ENCODE peak calls at places on chromosomes 13 and 19, in six cellular contexts. D, G, L, Z, C and B are unnamed samples.

GRCh38 chr19:11028146-11028545 is 61.1 kb upstream of the LDLR start:
- DNase-seq in G (no peak), D (no peak), L (no peak), C (no peak), Z (no peak), B (no peak)

GRCh38 chr13:31477961-31478360 is 261.4 kb upstream of the RXFP2 start:
- DNase-seq in D (no peak), C (no peak), Z (no peak), L (no peak), G (no peak), B (no peak)

GRCh38 chr19:34432797-34433196 is 4.6 kb downstream of the UBA2 start:
- DNase-seq in D (no peak), C (no peak), Z (peak), L (no peak), G (no peak), B (no peak)

GRCh38 chr13:30978981-30979956 is 46.8 kb downstream of the TEX26 start:
- DNase-seq in G (peak), Z (peak), L (peak), D (peak), C (peak), B (no peak)

GRCh38 chr13:113963376-113963775 is 10.5 kb downstream of the C13orf46 start:
- DNase-seq in L (no peak), G (no peak), D (no peak), C (no peak), Z (no peak), B (no peak)

GRCh38 chr19:44848036-44848804 is 2.1 kb downstream of the NECTIN2 start:
- DNase-seq in D (no peak), Z (peak), C (no peak), L (no peak), G (no peak), B (no peak)

GRCh38 chr13:43261018-43261417 is 237.6 kb downstream of the DNAJC15 start:
- DNase-seq in C (no peak), G (no peak), Z (no peak), L (no peak), D (no peak), B (no peak)

GRCh38 chr19:41695745-41696144 is 7.7 kb upstream of the CEACAM7 start:
- DNase-seq in Z (no peak), L (no peak), D (no peak), G (no peak), C (no peak), B (no peak)

GRCh38 chr19:35641515-35642151 is at the start of gene ETV2:
- DNase-seq in D (no peak), C (no peak), G (peak), Z (peak), L (no peak), B (no peak)

GRCh38 chr19:40464059-40465024 is 1.2 kb downstream of the BLVRB start:
- DNase-seq in L (peak), C (peak), D (peak), G (peak), Z (peak), B (peak)

GRCh38 chr13:54185101-54185500 is 1156.5 kb downstream of the OLFM4 start:
- DNase-seq in D (no peak), G (no peak), L (no peak), C (no peak), Z (no peak), B (no peak)